ENCODE peak calls at places on chromosome 10, in eight cellular contexts. One of them, this sample, is unnamed.

GRCh38 chr10:42990016-42990720 is 86.7 kb upstream of the RET start:
- DNase-seq in astrocyte of the cerebellum: no peak
- DNase-seq in activated CD4-positive, alpha-beta T cell treated with anti-CD3 and anti-CD28 coated beads, Interleukin-2, amount 50 U/mL, for 1 hour: no peak
- DNase-seq in GF-D8: no peak
- DNase-seq in KG1: no peak
- DNase-seq in RPMI7951: no peak
- DNase-seq in NCI-H1694 treated with DMSO at 0.1 percent for 48 hours: no peak
- DNase-seq in HCEC 1CT: no peak
- DNase-seq in this sample: no peak

GRCh38 chr10:6778992-6779701 is 199.1 kb upstream of the PRKCQ start:
- DNase-seq in astrocyte of the cerebellum: peak
- DNase-seq in activated CD4-positive, alpha-beta T cell treated with anti-CD3 and anti-CD28 coated beads, Interleukin-2, amount 50 U/mL, for 1 hour: no peak
- DNase-seq in GF-D8: no peak
- DNase-seq in KG1: no peak
- DNase-seq in RPMI7951: peak
- DNase-seq in NCI-H1694 treated with DMSO at 0.1 percent for 48 hours: no peak
- DNase-seq in HCEC 1CT: peak
- DNase-seq in this sample: peak

GRCh38 chr10:11425288-11425595 is 186.2 kb downstream of the USP6NL start:
- DNase-seq in astrocyte of the cerebellum: peak
- DNase-seq in activated CD4-positive, alpha-beta T cell treated with anti-CD3 and anti-CD28 coated beads, Interleukin-2, amount 50 U/mL, for 1 hour: no peak
- DNase-seq in GF-D8: no peak
- DNase-seq in KG1: no peak
- DNase-seq in RPMI7951: no peak
- DNase-seq in NCI-H1694 treated with DMSO at 0.1 percent for 48 hours: no peak
- DNase-seq in HCEC 1CT: no peak
- DNase-seq in this sample: no peak

GRCh38 chr10:34716958-34717357 is 98.1 kb downstream of the PARD3 start:
- DNase-seq in astrocyte of the cerebellum: no peak
- DNase-seq in activated CD4-positive, alpha-beta T cell treated with anti-CD3 and anti-CD28 coated beads, Interleukin-2, amount 50 U/mL, for 1 hour: no peak
- DNase-seq in GF-D8: peak
- DNase-seq in KG1: peak
- DNase-seq in RPMI7951: peak
- DNase-seq in NCI-H1694 treated with DMSO at 0.1 percent for 48 hours: no peak
- DNase-seq in HCEC 1CT: no peak
- DNase-seq in this sample: no peak

GRCh38 chr10:92124524-92125168 is 166.2 kb downstream of the CPEB3 start:
- DNase-seq in astrocyte of the cerebellum: peak
- DNase-seq in activated CD4-positive, alpha-beta T cell treated with anti-CD3 and anti-CD28 coated beads, Interleukin-2, amount 50 U/mL, for 1 hour: no peak
- DNase-seq in GF-D8: peak
- DNase-seq in KG1: no peak
- DNase-seq in RPMI7951: peak
- DNase-seq in NCI-H1694 treated with DMSO at 0.1 percent for 48 hours: no peak
- DNase-seq in HCEC 1CT: peak
- DNase-seq in this sample: peak

GRCh38 chr10:82267960-82268359 is 393.0 kb downstream of the NRG3 start:
- DNase-seq in astrocyte of the cerebellum: no peak
- DNase-seq in activated CD4-positive, alpha-beta T cell treated with anti-CD3 and anti-CD28 coated beads, Interleukin-2, amount 50 U/mL, for 1 hour: no peak
- DNase-seq in GF-D8: no peak
- DNase-seq in KG1: no peak
- DNase-seq in RPMI7951: no peak
- DNase-seq in NCI-H1694 treated with DMSO at 0.1 percent for 48 hours: no peak
- DNase-seq in HCEC 1CT: no peak
- DNase-seq in this sample: no peak

GRCh38 chr10:30553625-30554442 is 75.7 kb downstream of the LYZL2 start:
- DNase-seq in astrocyte of the cerebellum: no peak
- DNase-seq in activated CD4-positive, alpha-beta T cell treated with anti-CD3 and anti-CD28 coated beads, Interleukin-2, amount 50 U/mL, for 1 hour: no peak
- DNase-seq in GF-D8: no peak
- DNase-seq in KG1: no peak
- DNase-seq in RPMI7951: peak
- DNase-seq in NCI-H1694 treated with DMSO at 0.1 percent for 48 hours: no peak
- DNase-seq in HCEC 1CT: no peak
- DNase-seq in this sample: no peak

GRCh38 chr10:125646311-125646710 is 36.7 kb downstream of the TEX36 start:
- DNase-seq in astrocyte of the cerebellum: no peak
- DNase-seq in activated CD4-positive, alpha-beta T cell treated with anti-CD3 and anti-CD28 coated beads, Interleukin-2, amount 50 U/mL, for 1 hour: no peak
- DNase-seq in GF-D8: no peak
- DNase-seq in KG1: no peak
- DNase-seq in RPMI7951: no peak
- DNase-seq in NCI-H1694 treated with DMSO at 0.1 percent for 48 hours: no peak
- DNase-seq in HCEC 1CT: no peak
- DNase-seq in this sample: no peak

GRCh38 chr10:28954211-28954610 is 276.9 kb downstream of the BAMBI start:
- DNase-seq in astrocyte of the cerebellum: no peak
- DNase-seq in activated CD4-positive, alpha-beta T cell treated with anti-CD3 and anti-CD28 coated beads, Interleukin-2, amount 50 U/mL, for 1 hour: no peak
- DNase-seq in GF-D8: no peak
- DNase-seq in KG1: no peak
- DNase-seq in RPMI7951: no peak
- DNase-seq in NCI-H1694 treated with DMSO at 0.1 percent for 48 hours: no peak
- DNase-seq in HCEC 1CT: no peak
- DNase-seq in this sample: no peak

GRCh38 chr10:78672898-78673297 is 395.9 kb upstream of the ZMIZ1 start:
- DNase-seq in astrocyte of the cerebellum: no peak
- DNase-seq in activated CD4-positive, alpha-beta T cell treated with anti-CD3 and anti-CD28 coated beads, Interleukin-2, amount 50 U/mL, for 1 hour: no peak
- DNase-seq in GF-D8: no peak
- DNase-seq in KG1: no peak
- DNase-seq in RPMI7951: peak
- DNase-seq in NCI-H1694 treated with DMSO at 0.1 percent for 48 hours: no peak
- DNase-seq in HCEC 1CT: peak
- DNase-seq in this sample: peak

GRCh38 chr10:121597504-121598241 is 571 bp downstream of the FGFR2 start:
- DNase-seq in astrocyte of the cerebellum: no peak
- DNase-seq in activated CD4-positive, alpha-beta T cell treated with anti-CD3 and anti-CD28 coated beads, Interleukin-2, amount 50 U/mL, for 1 hour: no peak
- DNase-seq in GF-D8: no peak
- DNase-seq in KG1: no peak
- DNase-seq in RPMI7951: no peak
- DNase-seq in NCI-H1694 treated with DMSO at 0.1 percent for 48 hours: peak
- DNase-seq in HCEC 1CT: no peak
- DNase-seq in this sample: no peak

GRCh38 chr10:80471715-80472233 is 17.7 kb downstream of the TSPAN14 start:
- DNase-seq in astrocyte of the cerebellum: no peak
- DNase-seq in activated CD4-positive, alpha-beta T cell treated with anti-CD3 and anti-CD28 coated beads, Interleukin-2, amount 50 U/mL, for 1 hour: no peak
- DNase-seq in GF-D8: no peak
- DNase-seq in KG1: no peak
- DNase-seq in RPMI7951: peak
- DNase-seq in NCI-H1694 treated with DMSO at 0.1 percent for 48 hours: no peak
- DNase-seq in HCEC 1CT: no peak
- DNase-seq in this sample: no peak

GRCh38 chr10:132690821-132691610 is 94.9 kb downstream of the NKX6-2 start:
- DNase-seq in astrocyte of the cerebellum: no peak
- DNase-seq in activated CD4-positive, alpha-beta T cell treated with anti-CD3 and anti-CD28 coated beads, Interleukin-2, amount 50 U/mL, for 1 hour: no peak
- DNase-seq in GF-D8: no peak
- DNase-seq in KG1: no peak
- DNase-seq in RPMI7951: no peak
- DNase-seq in NCI-H1694 treated with DMSO at 0.1 percent for 48 hours: no peak
- DNase-seq in HCEC 1CT: no peak
- DNase-seq in this sample: no peak

GRCh38 chr10:71371750-71372166 is 25.0 kb upstream of the CDH23 start:
- DNase-seq in astrocyte of the cerebellum: no peak
- DNase-seq in activated CD4-positive, alpha-beta T cell treated with anti-CD3 and anti-CD28 coated beads, Interleukin-2, amount 50 U/mL, for 1 hour: no peak
- DNase-seq in GF-D8: peak
- DNase-seq in KG1: peak
- DNase-seq in RPMI7951: no peak
- DNase-seq in NCI-H1694 treated with DMSO at 0.1 percent for 48 hours: no peak
- DNase-seq in HCEC 1CT: no peak
- DNase-seq in this sample: no peak

GRCh38 chr10:99555371-99556224 is 22.9 kb downstream of the NKX2-3 start:
- DNase-seq in astrocyte of the cerebellum: no peak
- DNase-seq in activated CD4-positive, alpha-beta T cell treated with anti-CD3 and anti-CD28 coated beads, Interleukin-2, amount 50 U/mL, for 1 hour: no peak
- DNase-seq in GF-D8: no peak
- DNase-seq in KG1: no peak
- DNase-seq in RPMI7951: no peak
- DNase-seq in NCI-H1694 treated with DMSO at 0.1 percent for 48 hours: no peak
- DNase-seq in HCEC 1CT: peak
- DNase-seq in this sample: no peak

GRCh38 chr10:74738052-74738451 is 88.3 kb upstream of the KAT6B start:
- DNase-seq in astrocyte of the cerebellum: no peak
- DNase-seq in activated CD4-positive, alpha-beta T cell treated with anti-CD3 and anti-CD28 coated beads, Interleukin-2, amount 50 U/mL, for 1 hour: no peak
- DNase-seq in GF-D8: peak
- DNase-seq in KG1: no peak
- DNase-seq in RPMI7951: no peak
- DNase-seq in NCI-H1694 treated with DMSO at 0.1 percent for 48 hours: no peak
- DNase-seq in HCEC 1CT: peak
- DNase-seq in this sample: no peak

GRCh38 chr10:34176351-34176750 is 638.7 kb downstream of the PARD3 start:
- DNase-seq in astrocyte of the cerebellum: no peak
- DNase-seq in activated CD4-positive, alpha-beta T cell treated with anti-CD3 and anti-CD28 coated beads, Interleukin-2, amount 50 U/mL, for 1 hour: no peak
- DNase-seq in GF-D8: no peak
- DNase-seq in KG1: no peak
- DNase-seq in RPMI7951: no peak
- DNase-seq in NCI-H1694 treated with DMSO at 0.1 percent for 48 hours: no peak
- DNase-seq in HCEC 1CT: no peak
- DNase-seq in this sample: no peak

GRCh38 chr10:5533098-5533731 is 8.5 kb downstream of the CALML3 start:
- DNase-seq in astrocyte of the cerebellum: no peak
- DNase-seq in activated CD4-positive, alpha-beta T cell treated with anti-CD3 and anti-CD28 coated beads, Interleukin-2, amount 50 U/mL, for 1 hour: no peak
- DNase-seq in GF-D8: no peak
- DNase-seq in KG1: no peak
- DNase-seq in RPMI7951: peak
- DNase-seq in NCI-H1694 treated with DMSO at 0.1 percent for 48 hours: no peak
- DNase-seq in HCEC 1CT: no peak
- DNase-seq in this sample: no peak

GRCh38 chr10:89245802-89246201 is 5.8 kb downstream of the LIPA start:
- DNase-seq in astrocyte of the cerebellum: no peak
- DNase-seq in activated CD4-positive, alpha-beta T cell treated with anti-CD3 and anti-CD28 coated beads, Interleukin-2, amount 50 U/mL, for 1 hour: no peak
- DNase-seq in GF-D8: no peak
- DNase-seq in KG1: no peak
- DNase-seq in RPMI7951: no peak
- DNase-seq in NCI-H1694 treated with DMSO at 0.1 percent for 48 hours: no peak
- DNase-seq in HCEC 1CT: no peak
- DNase-seq in this sample: no peak

GRCh38 chr10:59971915-59972314 is 65.6 kb upstream of the CCDC6 start:
- DNase-seq in astrocyte of the cerebellum: peak
- DNase-seq in activated CD4-positive, alpha-beta T cell treated with anti-CD3 and anti-CD28 coated beads, Interleukin-2, amount 50 U/mL, for 1 hour: no peak
- DNase-seq in GF-D8: no peak
- DNase-seq in KG1: no peak
- DNase-seq in RPMI7951: no peak
- DNase-seq in NCI-H1694 treated with DMSO at 0.1 percent for 48 hours: no peak
- DNase-seq in HCEC 1CT: no peak
- DNase-seq in this sample: no peak

GRCh38 chr10:78925800-78926319 is 142.9 kb upstream of the ZMIZ1 start:
- DNase-seq in astrocyte of the cerebellum: peak
- DNase-seq in activated CD4-positive, alpha-beta T cell treated with anti-CD3 and anti-CD28 coated beads, Interleukin-2, amount 50 U/mL, for 1 hour: no peak
- DNase-seq in GF-D8: no peak
- DNase-seq in KG1: no peak
- DNase-seq in RPMI7951: peak
- DNase-seq in NCI-H1694 treated with DMSO at 0.1 percent for 48 hours: no peak
- DNase-seq in HCEC 1CT: peak
- DNase-seq in this sample: peak

GRCh38 chr10:23199768-23200511 is 7.8 kb downstream of the PTF1A start:
- DNase-seq in astrocyte of the cerebellum: no peak
- DNase-seq in activated CD4-positive, alpha-beta T cell treated with anti-CD3 and anti-CD28 coated beads, Interleukin-2, amount 50 U/mL, for 1 hour: no peak
- DNase-seq in GF-D8: no peak
- DNase-seq in KG1: no peak
- DNase-seq in RPMI7951: no peak
- DNase-seq in NCI-H1694 treated with DMSO at 0.1 percent for 48 hours: no peak
- DNase-seq in HCEC 1CT: no peak
- DNase-seq in this sample: no peak

GRCh38 chr10:23053036-23053435 is 42.3 kb upstream of the MSRB2 start:
- DNase-seq in astrocyte of the cerebellum: no peak
- DNase-seq in activated CD4-positive, alpha-beta T cell treated with anti-CD3 and anti-CD28 coated beads, Interleukin-2, amount 50 U/mL, for 1 hour: no peak
- DNase-seq in GF-D8: no peak
- DNase-seq in KG1: no peak
- DNase-seq in RPMI7951: peak
- DNase-seq in NCI-H1694 treated with DMSO at 0.1 percent for 48 hours: no peak
- DNase-seq in HCEC 1CT: no peak
- DNase-seq in this sample: no peak

GRCh38 chr10:110498087-110498981 is 627 bp downstream of the DUSP5 start:
- DNase-seq in astrocyte of the cerebellum: no peak
- DNase-seq in activated CD4-positive, alpha-beta T cell treated with anti-CD3 and anti-CD28 coated beads, Interleukin-2, amount 50 U/mL, for 1 hour: peak
- DNase-seq in GF-D8: no peak
- DNase-seq in KG1: no peak
- DNase-seq in RPMI7951: peak
- DNase-seq in NCI-H1694 treated with DMSO at 0.1 percent for 48 hours: no peak
- DNase-seq in HCEC 1CT: peak
- DNase-seq in this sample: no peak

GRCh38 chr10:95395947-95396449 is 105.2 kb upstream of the PDLIM1 start:
- DNase-seq in astrocyte of the cerebellum: no peak
- DNase-seq in activated CD4-positive, alpha-beta T cell treated with anti-CD3 and anti-CD28 coated beads, Interleukin-2, amount 50 U/mL, for 1 hour: no peak
- DNase-seq in GF-D8: no peak
- DNase-seq in KG1: no peak
- DNase-seq in RPMI7951: no peak
- DNase-seq in NCI-H1694 treated with DMSO at 0.1 percent for 48 hours: peak
- DNase-seq in HCEC 1CT: no peak
- DNase-seq in this sample: no peak

GRCh38 chr10:103153302-103153759 is 39.7 kb downstream of the NT5C2 start:
- DNase-seq in astrocyte of the cerebellum: peak
- DNase-seq in activated CD4-positive, alpha-beta T cell treated with anti-CD3 and anti-CD28 coated beads, Interleukin-2, amount 50 U/mL, for 1 hour: no peak
- DNase-seq in GF-D8: no peak
- DNase-seq in KG1: no peak
- DNase-seq in RPMI7951: no peak
- DNase-seq in NCI-H1694 treated with DMSO at 0.1 percent for 48 hours: no peak
- DNase-seq in HCEC 1CT: peak
- DNase-seq in this sample: no peak

GRCh38 chr10:76051007-76051936 is 619.8 kb downstream of the LRMDA start:
- DNase-seq in astrocyte of the cerebellum: no peak
- DNase-seq in activated CD4-positive, alpha-beta T cell treated with anti-CD3 and anti-CD28 coated beads, Interleukin-2, amount 50 U/mL, for 1 hour: no peak
- DNase-seq in GF-D8: no peak
- DNase-seq in KG1: no peak
- DNase-seq in RPMI7951: no peak
- DNase-seq in NCI-H1694 treated with DMSO at 0.1 percent for 48 hours: no peak
- DNase-seq in HCEC 1CT: no peak
- DNase-seq in this sample: no peak

GRCh38 chr10:43958071-43958432 is 309.4 kb upstream of the ZNF32 start:
- DNase-seq in astrocyte of the cerebellum: no peak
- DNase-seq in activated CD4-positive, alpha-beta T cell treated with anti-CD3 and anti-CD28 coated beads, Interleukin-2, amount 50 U/mL, for 1 hour: no peak
- DNase-seq in GF-D8: no peak
- DNase-seq in KG1: no peak
- DNase-seq in RPMI7951: no peak
- DNase-seq in NCI-H1694 treated with DMSO at 0.1 percent for 48 hours: no peak
- DNase-seq in HCEC 1CT: no peak
- DNase-seq in this sample: no peak

GRCh38 chr10:114166053-114166452 is 8.0 kb downstream of the CCDC186 start:
- DNase-seq in astrocyte of the cerebellum: no peak
- DNase-seq in activated CD4-positive, alpha-beta T cell treated with anti-CD3 and anti-CD28 coated beads, Interleukin-2, amount 50 U/mL, for 1 hour: no peak
- DNase-seq in GF-D8: no peak
- DNase-seq in KG1: no peak
- DNase-seq in RPMI7951: no peak
- DNase-seq in NCI-H1694 treated with DMSO at 0.1 percent for 48 hours: no peak
- DNase-seq in HCEC 1CT: no peak
- DNase-seq in this sample: no peak

GRCh38 chr10:43680035-43680434 is 31.4 kb upstream of the ZNF32 start:
- DNase-seq in astrocyte of the cerebellum: no peak
- DNase-seq in activated CD4-positive, alpha-beta T cell treated with anti-CD3 and anti-CD28 coated beads, Interleukin-2, amount 50 U/mL, for 1 hour: no peak
- DNase-seq in GF-D8: no peak
- DNase-seq in KG1: no peak
- DNase-seq in RPMI7951: peak
- DNase-seq in NCI-H1694 treated with DMSO at 0.1 percent for 48 hours: no peak
- DNase-seq in HCEC 1CT: peak
- DNase-seq in this sample: no peak

GRCh38 chr10:79449181-79450146 is 4.0 kb upstream of the ZCCHC24 start:
- DNase-seq in astrocyte of the cerebellum: no peak
- DNase-seq in activated CD4-positive, alpha-beta T cell treated with anti-CD3 and anti-CD28 coated beads, Interleukin-2, amount 50 U/mL, for 1 hour: no peak
- DNase-seq in GF-D8: no peak
- DNase-seq in KG1: no peak
- DNase-seq in RPMI7951: no peak
- DNase-seq in NCI-H1694 treated with DMSO at 0.1 percent for 48 hours: no peak
- DNase-seq in HCEC 1CT: no peak
- DNase-seq in this sample: no peak

GRCh38 chr10:100341953-100342626 is 4.9 kb upstream of the SCD start:
- DNase-seq in astrocyte of the cerebellum: no peak
- DNase-seq in activated CD4-positive, alpha-beta T cell treated with anti-CD3 and anti-CD28 coated beads, Interleukin-2, amount 50 U/mL, for 1 hour: peak
- DNase-seq in GF-D8: peak
- DNase-seq in KG1: no peak
- DNase-seq in RPMI7951: peak
- DNase-seq in NCI-H1694 treated with DMSO at 0.1 percent for 48 hours: peak
- DNase-seq in HCEC 1CT: peak
- DNase-seq in this sample: no peak

GRCh38 chr10:93180402-93181040 is 106.8 kb downstream of the CYP26A1 start:
- DNase-seq in astrocyte of the cerebellum: peak
- DNase-seq in activated CD4-positive, alpha-beta T cell treated with anti-CD3 and anti-CD28 coated beads, Interleukin-2, amount 50 U/mL, for 1 hour: no peak
- DNase-seq in GF-D8: no peak
- DNase-seq in KG1: no peak
- DNase-seq in RPMI7951: peak
- DNase-seq in NCI-H1694 treated with DMSO at 0.1 percent for 48 hours: no peak
- DNase-seq in HCEC 1CT: peak
- DNase-seq in this sample: no peak

GRCh38 chr10:12844796-12845524 is 156.6 kb downstream of the CCDC3 start:
- DNase-seq in astrocyte of the cerebellum: peak
- DNase-seq in activated CD4-positive, alpha-beta T cell treated with anti-CD3 and anti-CD28 coated beads, Interleukin-2, amount 50 U/mL, for 1 hour: no peak
- DNase-seq in GF-D8: no peak
- DNase-seq in KG1: no peak
- DNase-seq in RPMI7951: peak
- DNase-seq in NCI-H1694 treated with DMSO at 0.1 percent for 48 hours: peak
- DNase-seq in HCEC 1CT: peak
- DNase-seq in this sample: peak

This sample was measured in AG09309.